ENCODE peak calls at places on chromosome 4, in four cellular contexts. U is HCT116, Q is H1, K is A549. M is an unnamed sample.

GRCh38 chr4:98658287-98659105 is at the start of gene TSPAN5:
- DNase-seq in U (peak), Q (peak), K (peak), M (peak)

GRCh38 chr4:149980125-149980682 is 98.0 kb upstream of the DCLK2 start:
- DNase-seq in U (no peak), Q (no peak), K (no peak), M (no peak)

GRCh38 chr4:187366530-187367279 is 628.9 kb upstream of the ZFP42 start:
- DNase-seq in U (no peak), Q (no peak), K (no peak), M (no peak)

GRCh38 chr4:83259586-83259985 is 25.0 kb downstream of the COQ2 start:
- DNase-seq in U (no peak), Q (no peak), K (no peak), M (no peak)

GRCh38 chr4:69907151-69907550 is 23.7 kb upstream of the CSN1S1 start:
- DNase-seq in U (no peak), Q (no peak), K (no peak), M (no peak)

GRCh38 chr4:5746250-5746649 is 35.2 kb downstream of the EVC start:
- DNase-seq in U (no peak), Q (no peak), K (no peak), M (no peak)

GRCh38 chr4:159374749-159375535 is 272.1 kb downstream of the RAPGEF2 start:
- DNase-seq in U (no peak), Q (no peak), K (no peak), M (no peak)

GRCh38 chr4:38298868-38299713 is 338.9 kb downstream of the PTTG2 start:
- DNase-seq in U (no peak), Q (no peak), K (no peak), M (no peak)

GRCh38 chr4:143347495-143347894 is 10.8 kb downstream of the GAB1 start:
- DNase-seq in U (no peak), Q (no peak), K (no peak), M (no peak)

GRCh38 chr4:147570616-147571015 is 46.6 kb upstream of the TMEM184C start:
- DNase-seq in U (no peak), Q (no peak), K (no peak), M (no peak)

DNA sequence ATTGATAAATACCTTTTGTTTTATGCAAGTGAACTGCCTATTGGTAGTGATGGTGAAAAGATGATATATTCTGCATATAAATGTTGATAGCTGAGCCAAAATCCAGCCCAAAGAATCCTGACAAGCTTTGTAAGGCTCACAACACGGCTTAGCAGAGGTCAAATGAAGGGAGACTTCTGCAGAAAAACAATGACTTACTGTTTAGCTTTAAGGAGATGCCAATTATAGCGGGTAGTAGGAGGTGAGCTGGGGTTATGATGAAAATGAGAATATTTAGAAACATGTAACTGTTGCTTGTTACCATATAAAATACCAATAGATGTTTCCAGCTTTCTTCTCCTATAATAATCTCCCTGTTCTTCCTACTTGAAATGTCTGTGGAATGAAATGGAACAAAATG is 97.1 kb downstream of the AFF1 start:
- DNase-seq in U (no peak), Q (no peak), K (no peak), M (no peak)
- TF ChIP-seq CEBPB in U (no peak), Q (no peak), K (no peak), M (no peak)

DNA sequence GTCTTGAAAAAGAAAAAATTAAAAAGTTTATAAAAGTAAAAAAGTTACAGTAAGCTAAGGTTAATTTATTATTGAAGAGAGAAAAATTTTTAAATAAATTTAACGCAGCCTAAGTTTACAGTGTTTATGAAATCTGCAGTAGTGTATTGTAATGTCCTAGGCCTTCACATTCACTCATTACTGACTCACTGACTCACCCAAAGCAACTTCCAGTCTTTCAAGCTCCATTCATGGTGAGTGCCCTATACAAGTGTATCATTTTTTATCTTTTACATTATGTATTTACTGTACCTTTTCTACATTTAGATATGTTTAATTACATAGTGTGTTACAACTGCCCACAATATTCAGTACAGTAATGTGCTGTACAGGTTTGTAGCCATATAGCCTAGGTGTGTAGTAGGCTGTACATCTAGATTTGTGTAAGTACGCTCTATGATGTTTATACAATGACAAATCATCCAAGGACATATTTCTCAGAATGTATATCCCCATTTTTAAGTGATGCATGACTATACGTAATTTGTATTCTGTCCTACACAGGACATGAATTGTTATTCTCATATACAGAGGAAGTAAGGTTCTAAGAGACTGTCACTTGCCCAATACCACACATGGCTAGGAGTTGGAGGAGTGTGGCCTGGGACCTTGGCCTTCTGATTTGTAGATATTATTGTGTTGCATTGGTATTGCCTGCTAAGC is 19.5 kb upstream of the PDCL2 start:
- DNase-seq in U (no peak), Q (no peak), K (no peak), M (no peak)
- TF ChIP-seq CEBPB in U (no peak), Q (no peak), K (no peak), M (no peak)

GRCh38 chr4:78611215-78611558 is 59.6 kb downstream of the ANXA3 start:
- DNase-seq in U (no peak), Q (no peak), K (no peak), M (no peak)

GRCh38 chr4:78610546-78611214 is 59.1 kb downstream of the ANXA3 start:
- DNase-seq in U (no peak), Q (no peak), K (no peak), M (peak)

GRCh38 chr4:78616046-78616498 is 64.5 kb downstream of the ANXA3 start:
- DNase-seq in U (no peak), Q (no peak), K (no peak), M (peak)

GRCh38 chr4:78612398-78613005 is 60.9 kb downstream of the ANXA3 start:
- DNase-seq in U (no peak), Q (no peak), K (peak), M (no peak)

DNA sequence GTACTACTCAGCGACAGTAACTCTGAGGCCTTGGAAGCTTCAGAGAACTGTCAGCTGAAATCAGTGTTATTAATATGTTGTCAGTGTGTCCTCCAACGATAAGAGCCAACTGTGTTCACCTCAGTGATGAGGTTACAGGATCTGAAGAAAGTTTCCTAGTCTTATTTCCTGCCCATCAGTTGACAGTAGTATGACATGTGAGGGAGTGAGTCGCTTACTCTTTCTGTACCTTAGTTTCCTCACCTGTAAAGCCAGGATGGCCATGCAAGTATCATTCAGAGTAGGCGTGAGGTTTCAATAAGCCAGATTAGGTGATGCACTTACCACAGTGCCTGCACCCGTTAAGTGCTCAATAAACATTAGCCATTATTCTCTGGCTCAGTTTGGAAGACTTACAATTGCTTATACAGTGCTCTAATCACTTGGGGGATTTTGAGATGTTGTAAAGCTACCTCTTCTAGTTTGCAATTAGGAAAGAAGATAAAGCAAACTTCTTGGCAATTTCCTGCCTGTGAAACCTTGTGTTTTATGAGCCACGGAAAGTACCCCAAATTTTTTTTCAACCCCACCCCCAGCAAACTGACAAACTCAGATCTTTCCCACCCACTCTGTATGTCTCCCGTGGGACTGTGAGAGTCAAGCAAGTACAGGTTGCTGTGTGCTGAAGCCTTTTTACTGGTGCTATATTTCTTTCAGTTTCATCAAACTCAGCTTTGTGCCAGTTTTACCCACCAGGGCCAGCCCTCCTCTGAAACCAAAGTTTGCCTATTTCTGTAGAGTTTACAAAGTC is 62.1 kb downstream of the ANXA3 start:
- DNase-seq in U (no peak), Q (no peak), K (no peak), M (peak)
- TF ChIP-seq CEBPB in U (no peak), Q (no peak), K (no peak), M (no peak)

DNA sequence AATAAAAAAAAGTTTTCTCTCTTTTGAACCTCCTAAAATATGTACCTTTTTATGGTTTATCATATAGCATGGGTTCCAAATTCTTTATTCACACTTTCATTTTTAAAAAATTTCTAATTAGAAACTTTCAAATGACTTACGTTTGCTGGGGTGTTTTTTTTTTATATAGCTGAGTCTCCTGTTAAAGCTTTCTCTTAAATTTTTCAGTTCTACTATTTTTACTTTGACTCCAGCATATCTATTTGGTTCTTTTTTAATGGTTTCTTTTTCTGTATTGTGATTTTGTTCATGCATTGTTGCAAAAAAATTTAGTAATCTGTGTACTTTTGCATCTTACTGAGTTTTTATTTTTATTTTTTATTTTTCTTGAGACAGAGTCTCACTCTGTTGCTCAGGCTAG is 22.3 kb downstream of the ZNF718 start:
- DNase-seq in U (no peak), Q (no peak), K (no peak), M (no peak)
- TF ChIP-seq CEBPB in U (no peak), Q (no peak), K (no peak), M (no peak)

DNA sequence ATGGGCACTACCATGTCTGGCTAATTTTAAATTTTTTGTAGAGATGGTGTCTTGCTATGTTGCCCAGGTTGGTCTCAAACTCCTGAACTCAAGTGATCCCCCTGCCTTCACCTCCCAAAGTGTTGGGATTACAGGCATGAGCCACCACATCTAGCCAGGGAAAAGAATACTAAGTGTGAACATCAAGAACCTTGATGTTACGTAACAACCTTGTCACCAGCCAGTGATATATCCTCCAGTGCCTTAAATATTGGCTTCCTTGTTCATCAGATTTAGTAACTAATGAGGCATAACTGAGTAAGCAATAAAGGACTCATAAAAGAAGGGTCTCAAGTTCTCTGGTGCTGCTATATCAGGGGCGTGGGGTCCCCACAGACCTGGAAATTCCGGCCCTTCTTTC is 60.5 kb upstream of the ENPEP start:
- DNase-seq in U (no peak), Q (no peak), K (no peak), M (no peak)
- TF ChIP-seq CEBPB in U (no peak), Q (no peak), K (no peak), M (peak)